ENCODE peak calls at places on chromosomes 1 and 21, in four cellular contexts. Z is psoas muscle, D is heart left ventricle, V is kidney. I is an unnamed sample.

GRCh38 chr1:171841931-171842723 is 829 bp downstream of the DNM3 start:
- DNase-seq in V (peak), D (peak), Z (peak), I (peak)

GRCh38 chr1:196075621-196076020 is 532.6 kb downstream of the KCNT2 start:
- DNase-seq in V (no peak), Z (no peak), D (no peak), I (no peak)

GRCh38 chr1:192631749-192632148 is 4.2 kb upstream of the RGS13 start:
- DNase-seq in Z (no peak), V (no peak), D (no peak), I (no peak)

GRCh38 chr21:38950388-38951094 is 144.8 kb downstream of the ETS2 start:
- DNase-seq in D (no peak), V (no peak), Z (no peak), I (no peak)

GRCh38 chr1:195754297-195754696 is 853.9 kb downstream of the KCNT2 start:
- DNase-seq in V (no peak), D (no peak), Z (no peak), I (no peak)

GRCh38 chr1:213586609-213586972 is 401.2 kb upstream of the PROX1 start:
- DNase-seq in Z (no peak), D (no peak), V (no peak), I (no peak)

GRCh38 chr1:100404816-100405215 is 52.5 kb downstream of the CDC14A start:
- DNase-seq in V (no peak), D (no peak), Z (no peak), I (peak)

GRCh38 chr1:167518331-167518700 is at the start of gene CD247:
- DNase-seq in D (no peak), V (no peak), Z (no peak), I (no peak)

GRCh38 chr1:16076871-16077250 is 3.4 kb upstream of the FAM131C start:
- DNase-seq in V (no peak), Z (peak), D (peak), I (peak)

GRCh38 chr1:192104852-192105251 is 53.4 kb upstream of the RGS18 start:
- DNase-seq in Z (no peak), D (no peak), V (no peak), I (peak)

GRCh38 chr1:32540589-32540988 is 1.4 kb downstream of the ZBTB8A start:
- DNase-seq in Z (no peak), V (no peak), D (no peak), I (no peak)

GRCh38 chr21:28608646-28609045 is 384.0 kb downstream of the LTN1 start:
- DNase-seq in Z (no peak), V (no peak), D (no peak), I (peak)

GRCh38 chr1:147826259-147826658 is 65.9 kb upstream of the GJA5 start:
- DNase-seq in D (no peak), V (no peak), Z (no peak), I (no peak)

GRCh38 chr1:10904396-10905358 is 107.8 kb upstream of the TARDBP start:
- DNase-seq in V (peak), D (no peak), Z (no peak), I (peak)

GRCh38 chr1:55384589-55385136 is 169.5 kb upstream of the USP24 start:
- DNase-seq in Z (no peak), D (no peak), V (no peak), I (no peak)

GRCh38 chr1:41673806-41674205 is 189.3 kb upstream of the EDN2 start:
- DNase-seq in D (no peak), Z (no peak), V (peak), I (no peak)

GRCh38 chr21:42496120-42496838 is at the start of gene RSPH1:
- DNase-seq in V (peak), D (peak), Z (peak), I (peak)

GRCh38 chr1:60765204-60765603 is 317.2 kb upstream of the NFIA start:
- DNase-seq in D (no peak), V (no peak), Z (no peak), I (no peak)

GRCh38 chr1:12501661-12502060 is 116.3 kb downstream of the DHRS3 start:
- DNase-seq in Z (no peak), D (no peak), V (no peak), I (peak)

GRCh38 chr1:98053471-98054366 is 132.9 kb upstream of the DPYD start:
- DNase-seq in V (peak), Z (peak), D (peak), I (peak)

GRCh38 chr1:244254467-244254866 is 197.2 kb downstream of the ADSS2 start:
- DNase-seq in Z (peak), V (no peak), D (peak), I (no peak)

GRCh38 chr1:92653605-92654381 is 131.1 kb downstream of the EVI5 start:
- DNase-seq in D (no peak), V (no peak), Z (no peak), I (peak)

GRCh38 chr21:17775431-17776126 is 43.6 kb downstream of the C21orf91 start:
- DNase-seq in V (peak), D (no peak), Z (no peak), I (no peak)

GRCh38 chr1:51930329-51930728 is 51.8 kb upstream of the NRDC start:
- DNase-seq in Z (no peak), V (no peak), D (no peak), I (no peak)

GRCh38 chr1:9720785-9721605 is 69.5 kb downstream of the PIK3CD start:
- DNase-seq in D (no peak), Z (no peak), V (peak), I (peak)

DNA sequence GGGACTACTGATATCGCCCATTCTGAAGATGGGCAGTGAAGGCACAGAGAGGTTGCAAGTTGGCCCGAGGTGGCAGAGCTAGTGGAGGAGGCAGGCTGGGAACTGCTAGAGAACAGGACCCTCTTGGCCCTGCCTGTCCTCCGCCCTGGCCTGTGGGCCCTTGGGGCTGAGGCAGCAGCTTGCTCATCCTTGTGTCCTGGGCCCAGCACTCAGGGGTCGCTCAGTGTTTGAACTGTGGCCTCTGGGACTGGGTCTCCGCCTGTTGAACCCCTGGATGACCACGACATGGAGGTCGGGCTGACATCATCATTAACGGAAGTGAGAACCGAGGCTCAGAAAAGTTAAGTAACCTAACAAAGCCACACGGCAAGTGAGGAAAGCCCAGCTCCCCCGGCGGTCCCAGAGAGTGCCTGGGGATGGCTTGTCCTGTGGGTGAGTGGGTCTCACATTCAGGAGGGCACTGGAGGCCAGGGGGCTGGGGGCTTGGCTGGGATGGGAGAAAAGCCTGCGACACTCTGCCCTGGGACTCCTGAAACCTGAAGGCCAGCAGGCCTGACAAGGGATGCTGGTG is 23.0 kb upstream of the DDOST start:
- DNase-seq in Z (no peak), D (no peak), V (no peak), I (no peak)
- TF ChIP-seq CTCF in Z (no peak), D (no peak), V (no peak), I (no peak)

DNA sequence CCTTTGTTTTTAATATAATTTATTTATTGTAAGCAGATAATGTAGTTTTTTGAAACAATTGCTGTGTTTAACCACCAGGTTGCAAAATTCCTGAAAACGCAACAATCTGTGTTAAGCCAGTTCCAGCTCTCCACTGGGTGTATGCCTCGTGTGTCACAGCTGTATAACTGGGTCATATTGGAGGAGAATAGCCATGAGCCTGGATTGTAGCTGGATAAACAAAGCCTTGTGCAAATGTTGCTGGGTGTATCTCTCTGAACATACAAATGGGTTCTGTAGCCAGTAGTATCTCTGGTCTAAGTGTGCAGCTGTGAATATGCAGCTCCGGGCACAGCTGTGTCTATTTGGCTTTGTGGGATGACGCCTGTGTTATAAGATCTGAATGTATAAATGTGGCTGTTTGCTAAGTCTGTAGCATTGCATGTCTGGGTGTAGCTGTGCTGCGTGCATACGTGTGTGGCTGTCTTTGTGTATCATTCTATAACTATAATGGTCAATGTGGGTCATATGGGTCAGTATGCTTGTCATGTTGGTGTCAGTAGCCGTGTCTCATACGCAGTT is 2.7 kb downstream of the TCEA3 start:
- DNase-seq in D (no peak), Z (no peak), V (no peak), I (peak)
- H3K4me3 ChIP-seq in D (peak), Z (peak), V (peak), I (peak)

DNA sequence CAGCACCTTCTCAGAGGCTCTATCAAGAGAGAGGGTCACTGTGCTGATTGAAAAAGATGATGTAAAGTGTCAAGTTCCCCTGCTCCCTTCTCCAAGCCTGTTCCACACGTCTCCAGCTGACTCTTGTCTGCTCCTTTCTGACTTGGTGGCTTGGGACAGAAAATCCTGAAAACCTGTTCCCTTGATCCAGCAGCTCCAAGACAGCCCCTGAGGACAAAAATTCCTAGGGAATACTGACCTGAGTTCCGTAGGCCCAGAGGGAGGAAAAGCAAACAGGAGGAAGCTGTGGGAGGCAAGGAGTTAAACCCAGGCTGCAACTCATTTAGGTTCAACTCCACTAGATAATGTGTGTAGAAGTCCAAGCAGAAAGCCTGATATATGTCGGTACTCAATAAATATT is 42.1 kb upstream of the ATP2B4 start:
- DNase-seq in Z (no peak), D (no peak), V (no peak), I (no peak)
- H3K27ac ChIP-seq in Z (no peak), D (no peak), V (no peak), I (no peak)

GRCh38 chr1:205488074-205488723 is 16.3 kb upstream of the CDK18 start:
- DNase-seq in Z (no peak), D (peak), V (no peak), I (peak)
- TF ChIP-seq CTCF in Z (peak), D (peak), V (peak), I (peak)

GRCh38 chr1:26996665-26997064 is 3.2 kb downstream of the TRNP1 start:
- DNase-seq in D (no peak), V (no peak), Z (no peak), I (no peak)
- H3K4me3 ChIP-seq in D (no peak), V (no peak), Z (no peak), I (no peak)